ENCODE peak calls at places on chromosomes 11 and 22, in seven cellular contexts. U is fibroblast of gingiva, L is trophoblast cell, D is ureter, X is HS-5, P is transverse colon, Y is LHCN-M2. B is an unnamed sample.

GRCh38 chr11:82980292-82980691 is 78.8 kb downstream of the DDIAS start:
- DNase-seq in D (no peak), L (no peak), P (no peak), Y (peak), X (peak), U (peak), B (no peak)

GRCh38 chr11:33419956-33420355 is 162.8 kb downstream of the HIPK3 start:
- DNase-seq in D (no peak), L (no peak), Y (no peak), X (no peak), P (no peak), U (no peak), B (no peak)

GRCh38 chr11:134252539-134253188 is 488 bp downstream of the THYN1 start:
- DNase-seq in L (no peak), Y (no peak), U (no peak), D (no peak), P (no peak), X (no peak), B (no peak)

GRCh38 chr11:134047586-134047999 is 21.3 kb upstream of the JAM3 start:
- DNase-seq in P (peak), L (no peak), X (peak), Y (peak), U (peak), D (peak), B (no peak)

GRCh38 chr22:45468872-45469572 is 33.7 kb upstream of the FBLN1 start:
- DNase-seq in U (peak), L (no peak), Y (peak), D (no peak), X (no peak), P (no peak), B (no peak)

GRCh38 chr22:44355688-44356070 is 42.9 kb upstream of the SHISAL1 start:
- DNase-seq in P (no peak), X (no peak), L (no peak), Y (no peak), D (no peak), U (no peak), B (no peak)

GRCh38 chr11:61352038-61352437 is 9.6 kb downstream of the CYB561A3 start:
- DNase-seq in L (no peak), X (no peak), Y (no peak), D (no peak), P (no peak), U (peak), B (no peak)

GRCh38 chr11:34508514-34508913 is 5.1 kb downstream of the ELF5 start:
- DNase-seq in X (no peak), D (no peak), U (no peak), P (no peak), Y (no peak), L (no peak), B (no peak)

GRCh38 chr11:46906596-46906995 is 11.8 kb downstream of the LRP4 start:
- DNase-seq in D (no peak), P (no peak), L (no peak), X (no peak), U (no peak), Y (no peak), B (peak)

GRCh38 chr11:36333897-36334296 is 37.8 kb downstream of the PRR5L start:
- DNase-seq in L (no peak), D (no peak), X (no peak), Y (peak), P (no peak), U (peak), B (peak)

GRCh38 chr22:19522190-19522880 is 1.9 kb downstream of the CLDN5 start:
- DNase-seq in D (no peak), L (no peak), U (no peak), Y (peak), P (no peak), X (no peak), B (no peak)

GRCh38 chr11:47186937-47187681 is 875 bp upstream of the PACSIN3 start:
- DNase-seq in L (no peak), D (peak), X (no peak), U (peak), P (peak), Y (peak), B (no peak)

GRCh38 chr22:47153854-47154542 is 391.5 kb downstream of the TBC1D22A start:
- DNase-seq in U (no peak), Y (no peak), L (no peak), P (no peak), D (no peak), X (no peak), B (no peak)

GRCh38 chr11:120820040-120820439 is 203.9 kb upstream of the TBCEL start:
- DNase-seq in P (no peak), D (no peak), L (no peak), U (no peak), Y (no peak), X (no peak), B (no peak)

GRCh38 chr11:67572747-67573419 is 10.7 kb upstream of the GSTP1 start:
- DNase-seq in D (no peak), Y (peak), P (peak), L (peak), X (no peak), U (peak), B (peak)

GRCh38 chr11:87454246-87454645 is 416.5 kb downstream of the TMEM135 start:
- DNase-seq in Y (peak), P (peak), L (no peak), U (no peak), D (no peak), X (no peak), B (no peak)

GRCh38 chr11:61587951-61588695 is 7.2 kb upstream of the SYT7 start:
- DNase-seq in U (no peak), X (no peak), Y (no peak), D (peak), P (peak), L (no peak), B (peak)

GRCh38 chr11:73916435-73916834 is 34.4 kb upstream of the DNAJB13 start:
- DNase-seq in U (no peak), P (no peak), X (no peak), D (no peak), Y (no peak), L (no peak), B (no peak)

GRCh38 chr11:64539711-64540420 is 51.2 kb upstream of the SLC22A12 start:
- DNase-seq in Y (no peak), U (no peak), X (no peak), L (peak), P (no peak), D (no peak), B (no peak)

GRCh38 chr22:22099833-22100812 is 117.5 kb upstream of the TOP3B start:
- DNase-seq in Y (no peak), D (no peak), L (no peak), U (no peak), X (no peak), P (no peak), B (no peak)

GRCh38 chr11:125371451-125371935 is 124.6 kb downstream of the FEZ1 start:
- DNase-seq in U (no peak), Y (no peak), D (no peak), X (no peak), L (no peak), P (no peak), B (peak)

GRCh38 chr11:8263769-8264410 is at the start of gene LMO1:
- DNase-seq in Y (peak), X (peak), L (peak), P (peak), D (peak), U (peak), B (peak)

GRCh38 chr11:110793556-110793955 is 81.3 kb upstream of the ARHGAP20 start:
- DNase-seq in P (no peak), U (no peak), Y (no peak), D (no peak), X (no peak), L (no peak), B (peak)

GRCh38 chr11:32385998-32386397 is 49.3 kb downstream of the WT1 start:
- DNase-seq in U (no peak), Y (peak), X (no peak), D (no peak), P (peak), L (no peak), B (peak)

GRCh38 chr11:83257638-83258229 is 28.4 kb downstream of the CCDC90B start:
- DNase-seq in Y (peak), D (no peak), P (no peak), X (peak), L (no peak), U (peak), B (no peak)

GRCh38 chr22:44775862-44776261 is 23.5 kb downstream of the ARHGAP8 start:
- DNase-seq in L (no peak), P (no peak), U (no peak), D (no peak), Y (no peak), X (no peak), B (no peak)

GRCh38 chr11:75606099-75606498 is 44.0 kb downstream of the SERPINH1 start:
- DNase-seq in L (no peak), U (no peak), X (no peak), P (no peak), Y (no peak), D (no peak), B (no peak)

GRCh38 chr11:46039990-46040389 is 81.3 kb downstream of the PHF21A start:
- DNase-seq in U (peak), Y (peak), L (no peak), X (no peak), P (no peak), D (no peak), B (no peak)

GRCh38 chr11:2975594-2975993 is 16.5 kb downstream of the NAP1L4 start:
- DNase-seq in Y (peak), U (peak), D (no peak), L (peak), X (no peak), P (no peak), B (no peak)

GRCh38 chr11:58006940-58007339 is 16.7 kb upstream of the OR9Q1 start:
- DNase-seq in Y (peak), D (no peak), L (no peak), U (no peak), P (no peak), X (peak), B (no peak)

GRCh38 chr11:120337896-120338840 is 2.0 kb downstream of the ARHGEF12 start:
- DNase-seq in P (no peak), D (no peak), Y (peak), U (peak), L (no peak), X (no peak), B (no peak)

GRCh38 chr11:117413616-117414015 is 86.0 kb downstream of the CEP164 start:
- DNase-seq in Y (no peak), X (no peak), L (no peak), P (no peak), D (no peak), U (no peak), B (no peak)